ENCODE peak calls at places on chromosome 18, in nine cellular contexts. E is GM23338; J is heart right ventricle; L is CD4-positive, alpha-beta memory T cell; M is cardiac muscle cell; I is fibroblast of lung; P is A549; C is OCI-LY7; X is suprapubic skin. O is an unnamed sample.

GRCh38 chr18:52408800-52409302 is 68.9 kb downstream of the DCC start:
- DNase-seq in E (no peak), L (no peak), C (no peak), I (no peak), P (no peak), M (no peak), X (no peak), J (no peak), O (no peak)

GRCh38 chr18:703660-704018 is 8.8 kb downstream of the ENOSF1 start:
- DNase-seq in P (no peak), X (no peak), I (no peak), E (no peak), L (no peak), C (no peak), J (no peak), M (no peak), O (peak; percentile 15)

GRCh38 chr18:49581369-49581768 is 19.5 kb downstream of the LIPG start:
- DNase-seq in L (no peak), C (no peak), X (no peak), E (no peak), J (no peak), I (no peak), M (no peak), P (no peak), O (no peak)

GRCh38 chr18:62523631-62524442 is 1.0 kb downstream of the ZCCHC2 start:
- DNase-seq in E (peak; percentile 70), X (peak; percentile 83), M (peak; percentile 77), I (peak; percentile 70), L (peak; percentile 55), C (peak; percentile 54), P (peak; percentile 6), J (peak; percentile 24), O (no peak)

GRCh38 chr18:5196253-5197031 is 615 bp downstream of the AKAIN1 start:
- DNase-seq in X (no peak), L (no peak), J (no peak), P (no peak), I (no peak), E (peak; percentile 74), M (peak; percentile 31), C (no peak), O (no peak)

GRCh38 chr18:79569720-79570119 is 109.9 kb upstream of the CTDP1 start:
- DNase-seq in J (no peak), C (no peak), M (no peak), X (peak; percentile 68), L (no peak), P (no peak), I (no peak), E (no peak), O (no peak)

GRCh38 chr18:44325903-44326650 is 354.6 kb upstream of the SETBP1 start:
- DNase-seq in P (peak; percentile 0), L (no peak), M (peak; percentile 80), C (peak; percentile 19), E (peak; percentile 94), J (peak; percentile 27), I (peak; percentile 67), X (no peak), O (no peak)

GRCh38 chr18:23356416-23356815 is 96.7 kb upstream of the RIOK3 start:
- DNase-seq in M (no peak), C (no peak), J (no peak), L (no peak), X (no peak), P (no peak), E (no peak), I (no peak), O (no peak)

GRCh38 chr18:43917487-43917886 is 640.2 kb upstream of the SYT4 start:
- DNase-seq in X (no peak), M (no peak), E (no peak), J (no peak), L (no peak), P (no peak), I (no peak), C (no peak), O (no peak)

GRCh38 chr18:44740000-44740399 is 59.3 kb downstream of the SETBP1 start:
- DNase-seq in P (no peak), L (no peak), I (no peak), E (peak; percentile 20), J (no peak), M (no peak), X (no peak), C (no peak), O (no peak)

GRCh38 chr18:33812186-33812585 is 234.2 kb downstream of the ASXL3 start:
- DNase-seq in J (no peak), I (no peak), L (no peak), C (no peak), E (no peak), X (no peak), M (no peak), P (no peak), O (no peak)

GRCh38 chr18:10797882-10798281 is 272.1 kb downstream of the NAPG start:
- DNase-seq in E (peak; percentile 21), J (no peak), C (peak; percentile 19), L (no peak), X (no peak), I (no peak), M (peak; percentile 2), P (no peak), O (no peak)

GRCh38 chr18:7117390-7118355 is at the start of gene LAMA1:
- DNase-seq in I (peak; percentile 22), P (no peak), X (no peak), J (no peak), M (peak; percentile 89), E (peak; percentile 83), L (no peak), C (no peak), O (no peak)
- H3K4me3 ChIP-seq in I (peak within 1 kb of the TSS; percentile 54), P (peak within 1 kb of the TSS; percentile 52), X (peak within 1 kb of the TSS; percentile 51), J (peak within 1 kb of the TSS; percentile 49), M (peak within 1 kb of the TSS; percentile 72), E (peak within 1 kb of the TSS; percentile 90), L (no peak within 1 kb of the TSS), C (no peak within 1 kb of the TSS), O (peak within 1 kb of the TSS; percentile 36)

DNA sequence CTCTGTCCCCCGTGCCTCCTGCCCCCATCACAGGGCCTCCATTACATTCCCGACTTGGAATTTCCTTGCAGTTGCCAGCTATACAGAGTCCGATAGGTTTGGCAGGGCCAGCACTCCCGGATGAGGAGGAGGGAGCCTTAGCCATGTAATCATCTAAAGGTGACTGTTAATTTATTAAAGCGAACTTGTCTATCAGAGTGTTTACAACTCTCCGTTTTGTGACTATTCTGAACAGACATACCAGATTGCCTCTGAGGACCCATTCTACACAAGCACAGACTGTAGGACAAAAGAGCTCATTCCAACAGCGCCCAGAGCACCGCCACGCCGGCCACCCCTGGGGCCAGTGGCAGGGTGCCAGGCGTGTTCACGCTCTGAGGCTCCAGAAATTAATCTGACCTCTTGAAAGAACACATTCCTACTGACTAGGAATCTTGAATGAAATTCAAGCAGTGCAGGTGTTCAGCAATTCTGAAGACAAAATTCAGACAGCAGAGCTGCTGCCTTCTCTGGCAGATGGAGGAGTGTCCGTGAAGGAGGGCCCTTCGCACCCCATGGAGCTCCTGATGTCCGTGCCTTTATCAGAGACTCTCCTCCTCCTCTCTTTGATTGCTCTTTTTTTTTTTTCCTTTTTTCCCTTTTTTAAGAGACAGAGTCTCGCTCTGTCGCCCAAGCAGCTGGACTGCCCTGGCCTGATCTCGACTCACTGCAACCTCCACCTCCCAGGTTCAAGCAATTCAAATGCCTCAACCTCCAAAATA is 58.1 kb upstream of the RALBP1 start:
- DNase-seq in X (no peak), J (no peak), M (no peak), C (no peak), I (peak; percentile 89), L (no peak), P (no peak), E (peak; percentile 7), O (no peak)
- H3K4me3 ChIP-seq in X (peak overlapping the region; percentile 15), J (peak overlapping the region; percentile 35), M (no peak overlapping the region), C (no peak overlapping the region), I (no peak overlapping the region), L (no peak overlapping the region), P (no peak overlapping the region), E (no peak overlapping the region), O (peak overlapping the region; percentile 11)

GRCh38 chr18:22171263-22171838 is 2.0 kb downstream of the GATA6 start:
- DNase-seq in X (no peak), J (no peak), P (no peak), I (no peak), C (no peak), E (no peak), M (no peak), L (no peak), O (no peak)
- H3K4me3 ChIP-seq in X (peak overlapping the region; percentile 71), J (peak overlapping the region; percentile 97), P (no peak overlapping the region), I (peak overlapping the region; percentile 79), C (no peak overlapping the region), E (peak overlapping the region; percentile 82), M (peak overlapping the region; percentile 94), L (no peak overlapping the region), O (peak overlapping the region; percentile 50)

GRCh38 chr18:76610933-76611749 is 116.1 kb upstream of the ZNF516 start:
- DNase-seq in X (no peak), J (no peak), P (no peak), E (peak; percentile 25), L (no peak), C (no peak), I (peak; percentile 70), M (no peak), O (no peak)
- H3K4me3 ChIP-seq in X (no peak overlapping the region), J (peak overlapping the region; percentile 5), P (no peak overlapping the region), E (no peak overlapping the region), L (no peak overlapping the region), C (no peak overlapping the region), I (peak overlapping the region; percentile 49), M (no peak overlapping the region), O (no peak overlapping the region)

GRCh38 chr18:36843784-36844183 is 14.9 kb downstream of the KIAA1328 start:
- DNase-seq in X (no peak), I (no peak), L (no peak), P (no peak), C (no peak), J (no peak), E (no peak), M (no peak), O (no peak)
- H3K4me3 ChIP-seq in X (no peak overlapping the region), I (no peak overlapping the region), L (no peak overlapping the region), P (no peak overlapping the region), C (no peak overlapping the region), J (no peak overlapping the region), E (no peak overlapping the region), M (no peak overlapping the region), O (no peak overlapping the region)

O was measured in Panc1.